ENCODE peak calls at places on chromosomes 1 and 21, in four cellular contexts. One of them, this sample, is unnamed. For H3K4me1, the result is how much of the 10 kb centered on the place peaks cover.

GRCh38 chr1:26279598-26280332 is at the start of gene SH3BGRL3:
- DNase-seq in psoas muscle: peak
- DNase-seq in mesendoderm: peak
- DNase-seq in PC-9: peak
- DNase-seq in this sample: peak

GRCh38 chr1:199685369-199685768 is 342.1 kb upstream of the NR5A2 start:
- DNase-seq in psoas muscle: no peak
- DNase-seq in mesendoderm: peak
- DNase-seq in PC-9: peak
- DNase-seq in this sample: peak

GRCh38 chr1:26021647-26022403 is at the start of gene EXTL1:
- DNase-seq in psoas muscle: peak
- DNase-seq in mesendoderm: peak
- DNase-seq in PC-9: no peak
- DNase-seq in this sample: no peak

GRCh38 chr1:39540504-39541031 is 36.0 kb downstream of the PABPC4 start:
- DNase-seq in psoas muscle: peak
- DNase-seq in mesendoderm: no peak
- DNase-seq in PC-9: no peak
- DNase-seq in this sample: no peak

GRCh38 chr1:178776553-178776952 is 51.5 kb downstream of the RALGPS2 start:
- DNase-seq in psoas muscle: no peak
- DNase-seq in mesendoderm: no peak
- DNase-seq in PC-9: no peak
- DNase-seq in this sample: no peak

GRCh38 chr1:170664828-170665617 is 1.1 kb downstream of the PRRX1 start:
- DNase-seq in psoas muscle: peak
- DNase-seq in mesendoderm: peak
- DNase-seq in PC-9: no peak
- DNase-seq in this sample: no peak

GRCh38 chr1:29457496-29458368 is 221.4 kb downstream of the PTPRU start:
- DNase-seq in psoas muscle: no peak
- DNase-seq in mesendoderm: no peak
- DNase-seq in PC-9: no peak
- DNase-seq in this sample: no peak

GRCh38 chr21:43209575-43210453 is 41.0 kb downstream of the CRYAA start:
- DNase-seq in psoas muscle: peak
- DNase-seq in mesendoderm: no peak
- DNase-seq in PC-9: peak
- DNase-seq in this sample: no peak

GRCh38 chr1:96544831-96545221 is 176.8 kb upstream of the PTBP2 start:
- DNase-seq in psoas muscle: no peak
- DNase-seq in mesendoderm: no peak
- DNase-seq in PC-9: no peak
- DNase-seq in this sample: no peak

GRCh38 chr21:43782741-43783700 is 6.4 kb upstream of the RRP1 start:
- DNase-seq in psoas muscle: no peak
- DNase-seq in mesendoderm: no peak
- DNase-seq in PC-9: peak
- DNase-seq in this sample: no peak

GRCh38 chr1:11749203-11749689 is 12.7 kb upstream of the C1orf167 start:
- DNase-seq in psoas muscle: peak
- DNase-seq in mesendoderm: peak
- DNase-seq in PC-9: no peak
- DNase-seq in this sample: no peak

GRCh38 chr21:37437376-37438080 is 71.0 kb downstream of the DYRK1A start:
- DNase-seq in psoas muscle: no peak
- DNase-seq in mesendoderm: no peak
- DNase-seq in PC-9: no peak
- DNase-seq in this sample: no peak

GRCh38 chr1:111222308-111223125 is 5.0 kb upstream of the CHI3L2 start:
- DNase-seq in psoas muscle: peak
- DNase-seq in mesendoderm: peak
- DNase-seq in PC-9: peak
- DNase-seq in this sample: peak
- H3K4me1 ChIP-seq in psoas muscle: under half
- H3K4me1 ChIP-seq in mesendoderm: under half
- H3K4me1 ChIP-seq in PC-9: under half
- H3K4me1 ChIP-seq in this sample: under half

DNA sequence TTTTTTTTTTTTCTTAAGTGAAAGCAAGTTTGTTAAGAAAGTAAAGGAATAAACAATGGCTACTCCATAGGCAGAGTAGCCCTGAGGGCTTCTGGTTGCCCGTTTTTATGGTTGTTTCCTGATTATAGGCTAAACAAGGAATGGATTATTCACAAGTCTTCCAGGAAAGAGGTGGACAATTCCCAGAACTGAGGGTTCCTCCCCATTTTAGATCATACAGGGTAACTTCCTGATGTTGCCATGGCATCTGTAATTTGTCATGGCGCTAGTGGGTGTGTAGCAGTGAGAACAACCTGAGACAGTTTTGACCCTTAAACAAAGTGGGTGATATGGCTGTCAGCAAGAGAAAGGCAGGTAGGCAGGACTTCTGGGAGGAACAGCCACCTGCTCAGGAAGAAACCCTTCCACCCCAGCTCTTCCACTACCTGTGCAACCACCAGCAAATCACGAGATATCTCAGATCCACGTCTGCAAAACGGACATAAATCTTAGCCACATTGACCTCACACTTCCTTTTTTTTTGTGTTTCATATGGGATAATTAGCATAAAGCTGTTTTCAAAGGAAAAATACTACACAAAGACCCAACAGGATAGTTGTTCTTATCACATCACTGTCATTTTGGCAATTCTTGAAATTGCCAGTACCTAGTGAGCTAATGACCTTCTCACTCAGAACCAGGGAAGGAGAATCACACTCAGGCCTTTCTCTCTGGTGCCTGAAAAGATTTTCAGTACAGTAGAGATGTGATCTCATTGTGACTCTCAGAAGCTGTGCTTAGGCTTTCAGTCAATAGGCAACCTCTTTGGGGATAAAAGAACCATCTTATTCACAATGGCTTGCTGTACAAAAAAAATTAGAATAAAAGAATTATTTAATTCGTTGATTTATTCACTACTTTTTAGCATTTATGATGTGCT is 34.9 kb upstream of the DUSP10 start:
- DNase-seq in psoas muscle: no peak
- DNase-seq in mesendoderm: no peak
- DNase-seq in PC-9: no peak
- DNase-seq in this sample: no peak
- H3K4me1 ChIP-seq in psoas muscle: under half
- H3K4me1 ChIP-seq in mesendoderm: under half
- H3K4me1 ChIP-seq in PC-9: under half
- H3K4me1 ChIP-seq in this sample: under half

GRCh38 chr1:91749690-91750335 is 136.1 kb downstream of the TGFBR3 start:
- DNase-seq in psoas muscle: no peak
- DNase-seq in mesendoderm: no peak
- DNase-seq in PC-9: no peak
- DNase-seq in this sample: no peak
- H3K4me1 ChIP-seq in psoas muscle: under half
- H3K4me1 ChIP-seq in mesendoderm: under half
- H3K4me1 ChIP-seq in PC-9: under half
- H3K4me1 ChIP-seq in this sample: under half

GRCh38 chr1:8464377-8464776 is 146.5 kb downstream of the SLC45A1 start:
- DNase-seq in psoas muscle: no peak
- DNase-seq in mesendoderm: peak
- DNase-seq in PC-9: no peak
- DNase-seq in this sample: no peak
- H3K4me1 ChIP-seq in psoas muscle: under half
- H3K4me1 ChIP-seq in mesendoderm: under half
- H3K4me1 ChIP-seq in PC-9: under half
- H3K4me1 ChIP-seq in this sample: under half

GRCh38 chr1:192939440-192939839 is 119.7 kb downstream of the UCHL5 start:
- DNase-seq in psoas muscle: no peak
- DNase-seq in mesendoderm: no peak
- DNase-seq in PC-9: no peak
- DNase-seq in this sample: no peak
- H3K4me1 ChIP-seq in psoas muscle: under half
- H3K4me1 ChIP-seq in mesendoderm: under half
- H3K4me1 ChIP-seq in PC-9: under half
- H3K4me1 ChIP-seq in this sample: under half

GRCh38 chr1:182615468-182616129 is 11.4 kb upstream of the RGS16 start:
- DNase-seq in psoas muscle: peak
- DNase-seq in mesendoderm: peak
- DNase-seq in PC-9: no peak
- DNase-seq in this sample: no peak
- H3K4me1 ChIP-seq in psoas muscle: under half
- H3K4me1 ChIP-seq in mesendoderm: under half
- H3K4me1 ChIP-seq in PC-9: under half
- H3K4me1 ChIP-seq in this sample: under half

GRCh38 chr1:18943914-18944572 is 12.4 kb downstream of the IFFO2 start:
- DNase-seq in psoas muscle: no peak
- DNase-seq in mesendoderm: no peak
- DNase-seq in PC-9: no peak
- DNase-seq in this sample: no peak

GRCh38 chr1:18941221-18942141 is 15.0 kb downstream of the IFFO2 start:
- DNase-seq in psoas muscle: peak
- DNase-seq in mesendoderm: peak
- DNase-seq in PC-9: no peak
- DNase-seq in this sample: no peak

GRCh38 chr1:18944810-18945209 is 11.7 kb downstream of the IFFO2 start:
- DNase-seq in psoas muscle: no peak
- DNase-seq in mesendoderm: no peak
- DNase-seq in PC-9: no peak
- DNase-seq in this sample: no peak

GRCh38 chr1:18942340-18942739 is 14.1 kb downstream of the IFFO2 start:
- DNase-seq in psoas muscle: no peak
- DNase-seq in mesendoderm: no peak
- DNase-seq in PC-9: no peak
- DNase-seq in this sample: no peak

GRCh38 chr1:18943162-18943561 is 13.3 kb downstream of the IFFO2 start:
- DNase-seq in psoas muscle: no peak
- DNase-seq in mesendoderm: no peak
- DNase-seq in PC-9: no peak
- DNase-seq in this sample: no peak
- H3K4me1 ChIP-seq in psoas muscle: under half
- H3K4me1 ChIP-seq in mesendoderm: under half
- H3K4me1 ChIP-seq in PC-9: under half
- H3K4me1 ChIP-seq in this sample: half or more

DNA sequence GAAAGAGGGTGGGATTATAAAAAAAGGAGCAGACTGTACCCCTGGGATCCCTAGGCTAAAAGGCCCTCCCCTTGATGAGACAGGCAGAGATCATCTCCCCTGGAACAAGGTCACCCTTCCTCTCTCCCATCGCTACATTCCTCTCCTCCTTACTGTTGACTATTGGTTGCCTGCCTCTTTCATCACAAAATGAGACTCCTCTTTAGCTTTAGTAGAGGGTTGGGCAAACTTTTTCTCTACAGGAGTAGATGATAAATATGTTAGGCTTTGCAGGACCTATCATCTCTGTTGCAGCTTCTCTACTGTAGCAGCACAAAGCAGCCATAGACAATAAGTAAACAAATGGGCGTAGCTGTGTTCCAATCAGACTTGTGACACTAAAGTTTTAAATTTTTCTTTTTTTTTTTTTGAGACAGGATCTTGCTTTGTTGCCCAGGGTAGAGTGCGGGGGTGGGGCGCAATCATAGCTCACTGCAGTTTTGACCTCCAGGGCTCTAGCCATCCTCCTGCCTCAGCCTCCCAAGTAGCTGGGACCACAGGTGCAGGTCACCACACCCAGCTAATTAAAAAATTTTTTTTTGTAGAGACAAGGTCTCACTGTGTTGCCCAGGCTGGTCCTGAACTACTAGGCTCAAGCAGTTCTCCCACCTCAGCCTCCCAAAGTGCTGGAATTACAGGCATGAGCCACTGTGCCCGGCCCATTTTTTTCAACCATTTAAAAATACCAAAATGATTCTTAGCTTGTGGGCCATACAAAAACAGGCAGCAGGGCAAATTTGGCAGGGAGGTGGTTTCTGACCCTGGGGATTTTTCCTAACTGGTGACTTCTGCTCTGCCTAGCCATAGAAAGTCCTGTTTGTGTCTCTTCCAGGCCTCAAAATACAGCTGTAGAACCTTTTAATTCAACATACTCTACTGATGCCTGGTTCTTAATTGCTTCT is 15.1 kb downstream of the MCL1 start:
- DNase-seq in psoas muscle: no peak
- DNase-seq in mesendoderm: no peak
- DNase-seq in PC-9: no peak
- DNase-seq in this sample: peak
- H3K4me1 ChIP-seq in psoas muscle: half or more
- H3K4me1 ChIP-seq in mesendoderm: under half
- H3K4me1 ChIP-seq in PC-9: half or more
- H3K4me1 ChIP-seq in this sample: under half

GRCh38 chr21:45246014-45246413 is 41.7 kb downstream of the POFUT2 start:
- DNase-seq in psoas muscle: no peak
- DNase-seq in mesendoderm: no peak
- DNase-seq in PC-9: no peak
- DNase-seq in this sample: no peak

GRCh38 chr21:45244799-45245340 is 42.8 kb downstream of the POFUT2 start:
- DNase-seq in psoas muscle: no peak
- DNase-seq in mesendoderm: no peak
- DNase-seq in PC-9: no peak
- DNase-seq in this sample: no peak

GRCh38 chr21:45241357-45241756 is 46.3 kb downstream of the POFUT2 start:
- DNase-seq in psoas muscle: no peak
- DNase-seq in mesendoderm: no peak
- DNase-seq in PC-9: no peak
- DNase-seq in this sample: no peak

GRCh38 chr21:45246535-45247320 is 41.0 kb downstream of the POFUT2 start:
- DNase-seq in psoas muscle: no peak
- DNase-seq in mesendoderm: no peak
- DNase-seq in PC-9: no peak
- DNase-seq in this sample: no peak

DNA sequence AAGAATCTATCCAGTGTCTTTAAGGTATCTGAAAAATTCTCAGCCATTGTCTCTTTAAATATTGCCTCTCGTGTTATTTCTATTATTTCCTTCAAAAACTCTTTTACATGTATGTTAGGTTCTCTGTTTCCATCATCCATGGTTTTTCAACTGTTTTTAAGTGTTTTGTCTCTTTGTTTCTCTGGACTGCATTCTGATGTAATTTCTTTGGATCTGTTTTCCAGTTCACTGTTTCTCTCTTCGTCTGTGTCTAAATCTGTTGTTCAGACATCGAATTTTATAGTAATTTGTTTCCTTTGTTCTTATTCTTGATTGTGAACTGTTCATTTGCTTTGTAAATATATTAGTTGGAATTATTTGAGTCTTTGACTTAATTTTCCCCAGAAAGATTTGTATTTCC is 44.1 kb downstream of the POFUT2 start:
- DNase-seq in psoas muscle: no peak
- DNase-seq in mesendoderm: no peak
- DNase-seq in PC-9: no peak
- DNase-seq in this sample: no peak
- H3K4me1 ChIP-seq in psoas muscle: under half
- H3K4me1 ChIP-seq in mesendoderm: under half
- H3K4me1 ChIP-seq in PC-9: under half
- H3K4me1 ChIP-seq in this sample: under half